ENCODE peak calls at places on chromosomes 11 and 22, in six cellular contexts. J is ovary, K is endothelial cell of umbilical vein, I is Peyer's patch, G is body of pancreas, Y is GM06990. N is an unnamed sample.

GRCh38 chr22:23824476-23825245 is 14.1 kb downstream of the DERL3 start:
- DNase-seq in K (no peak), G (no peak), J (no peak), Y (no peak), I (peak; percentile 29), N (no peak)

GRCh38 chr11:34075178-34075820 is 23.8 kb downstream of the CAPRIN1 start:
- DNase-seq in J (no peak), I (no peak), K (peak; percentile 40), G (no peak), Y (no peak), N (peak; percentile 49)

GRCh38 chr11:58905716-58906547 is 33.4 kb upstream of the GLYATL1 start:
- DNase-seq in Y (no peak), K (peak; percentile 17), G (peak; percentile 52), J (no peak), I (peak; percentile 64), N (peak; percentile 78)

GRCh38 chr11:36452987-36453386 is 57.1 kb downstream of the TRAF6 start:
- DNase-seq in J (no peak), Y (no peak), I (no peak), K (no peak), G (no peak), N (no peak)

GRCh38 chr11:42085736-42086135 is 626.3 kb upstream of the LRRC4C start:
- DNase-seq in G (peak; percentile 9), Y (no peak), I (no peak), K (no peak), J (no peak), N (no peak)

GRCh38 chr11:40387240-40387980 is 1072.0 kb downstream of the LRRC4C start:
- DNase-seq in J (no peak), K (no peak), I (no peak), Y (no peak), G (no peak), N (no peak)

GRCh38 chr22:16917144-16918003 is 90.6 kb downstream of the GAB4 start:
- DNase-seq in G (peak; percentile 64), I (peak; percentile 55), Y (peak; percentile 4), K (peak; percentile 70), J (peak; percentile 38), N (peak; percentile 29)

GRCh38 chr11:30917859-30918478 is 331.8 kb upstream of the MPPED2 start:
- DNase-seq in K (peak; percentile 60), Y (no peak), J (no peak), G (peak; percentile 35), I (no peak), N (peak; percentile 38)

GRCh38 chr11:73178681-73179080 is 36.6 kb upstream of the FCHSD2 start:
- DNase-seq in I (no peak), K (no peak), Y (no peak), G (no peak), J (no peak), N (no peak)

GRCh38 chr22:28909375-28909774 is 26.0 kb downstream of the ZNRF3 start:
- DNase-seq in Y (peak; percentile 52), K (no peak), G (no peak), J (no peak), I (no peak), N (no peak)

GRCh38 chr11:12801976-12802375 is 127.8 kb downstream of the TEAD1 start:
- DNase-seq in K (no peak), J (no peak), I (no peak), Y (no peak), G (no peak), N (no peak)

GRCh38 chr11:30406978-30407762 is 84.3 kb downstream of the ARL14EP start:
- DNase-seq in I (no peak), K (no peak), G (no peak), J (no peak), Y (no peak), N (no peak)

GRCh38 chr11:99513368-99513767 is 492.6 kb downstream of the CNTN5 start:
- DNase-seq in G (no peak), K (no peak), I (no peak), Y (no peak), J (no peak), N (no peak)

GRCh38 chr22:25453557-25453956 is 110.9 kb upstream of the GRK3 start:
- DNase-seq in J (no peak), G (no peak), Y (no peak), K (no peak), I (no peak), N (no peak)

GRCh38 chr11:28110839-28111235 is 2.6 kb downstream of the METTL15 start:
- DNase-seq in Y (no peak), G (no peak), I (no peak), J (no peak), K (no peak), N (peak; percentile 38)

GRCh38 chr11:85406841-85407240 is 220.3 kb downstream of the DLG2 start:
- DNase-seq in J (no peak), I (no peak), G (no peak), K (no peak), Y (no peak), N (no peak)

GRCh38 chr11:16921019-16921418 is 93.2 kb downstream of the PLEKHA7 start:
- DNase-seq in K (no peak), I (no peak), Y (no peak), G (no peak), J (no peak), N (no peak)

GRCh38 chr11:64892411-64892831 is 14.0 kb upstream of the EHD1 start:
- DNase-seq in J (no peak), K (no peak), I (peak; percentile 71), Y (no peak), G (peak; percentile 25), N (no peak)

GRCh38 chr11:112280268-112281126 is 19.8 kb upstream of the PLET1 start:
- DNase-seq in G (peak; percentile 83), J (peak; percentile 54), Y (peak; percentile 48), K (peak; percentile 79), I (peak; percentile 56), N (peak; percentile 79)

GRCh38 chr11:617248-617911 is 1.6 kb upstream of the IRF7 start:
- DNase-seq in Y (no peak), G (no peak), J (peak; percentile 16), I (no peak), K (no peak), N (no peak)

GRCh38 chr11:79055866-79056632 is 384.8 kb downstream of the TENM4 start:
- DNase-seq in Y (no peak), K (no peak), J (peak; percentile 44), G (peak; percentile 18), I (no peak), N (no peak)

DNA sequence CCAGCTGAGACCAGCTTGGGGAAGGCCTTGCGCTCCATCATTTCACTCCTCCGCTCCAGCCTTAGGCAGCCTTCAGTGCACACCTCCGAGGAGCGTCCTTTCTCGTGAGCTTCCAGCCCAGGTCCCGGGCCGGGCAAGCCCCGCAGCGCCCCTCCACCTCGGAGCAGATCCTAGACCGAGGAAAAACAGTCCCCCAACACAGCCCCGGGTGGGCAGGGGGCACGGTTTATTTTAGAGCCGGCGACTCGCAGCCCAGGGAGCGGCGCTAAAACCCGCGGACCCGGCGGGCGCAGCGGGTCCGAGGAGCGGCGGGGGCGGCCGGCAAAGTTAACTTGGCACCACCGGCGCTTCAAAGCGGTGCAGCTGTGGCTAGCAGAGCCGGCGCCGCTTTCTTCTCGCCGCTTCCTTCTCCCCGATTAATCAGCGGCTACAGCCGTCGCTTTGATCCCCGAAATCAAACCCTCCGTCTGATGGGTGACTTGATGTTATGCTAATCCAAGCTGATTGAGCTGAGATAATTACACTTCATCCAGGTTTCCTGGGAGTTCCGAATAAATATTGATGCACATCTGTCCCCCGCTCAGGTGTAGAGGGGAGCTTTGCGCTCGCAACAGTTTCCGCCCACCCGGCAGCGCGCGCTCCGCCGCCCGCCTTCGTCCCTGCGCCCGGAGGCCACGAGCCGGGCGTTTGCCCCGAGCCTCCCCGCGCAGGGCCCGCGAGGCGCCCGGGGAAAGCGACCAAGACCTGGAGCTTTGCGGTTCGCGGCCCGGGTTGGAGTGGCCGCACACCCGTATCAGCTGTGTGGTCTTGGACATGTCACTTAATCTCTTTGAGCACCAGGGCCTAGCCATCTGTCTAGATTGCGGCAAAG is 192.7 kb downstream of the BUD13 start:
- DNase-seq in K (no peak), G (no peak), J (no peak), I (no peak), Y (no peak), N (no peak)
- H3K4me3 ChIP-seq in K (peak overlapping the region; percentile 23), G (no peak overlapping the region), J (no peak overlapping the region), I (peak overlapping the region; percentile 6), Y (no peak overlapping the region), N (no peak overlapping the region)

GRCh38 chr22:21569459-21570161 is 2.1 kb downstream of the UBE2L3 start:
- DNase-seq in J (no peak), K (no peak), Y (no peak), I (no peak), G (no peak), N (no peak)
- H3K4me3 ChIP-seq in J (no peak overlapping the region), K (peak overlapping the region; percentile 78), Y (peak overlapping the region; percentile 88), I (peak overlapping the region; percentile 77), G (no peak overlapping the region), N (no peak overlapping the region)

GRCh38 chr11:14607713-14608112 is 35.9 kb upstream of the PDE3B start:
- DNase-seq in J (no peak), Y (no peak), K (no peak), G (no peak), I (no peak), N (no peak)
- H3K4me3 ChIP-seq in J (no peak overlapping the region), Y (no peak overlapping the region), K (no peak overlapping the region), G (no peak overlapping the region), I (no peak overlapping the region), N (no peak overlapping the region)

GRCh38 chr11:115808351-115808940 is 304.2 kb upstream of the CADM1 start:
- DNase-seq in J (no peak), I (no peak), K (no peak), G (no peak), Y (no peak), N (no peak)
- H3K4me3 ChIP-seq in J (no peak overlapping the region), I (no peak overlapping the region), K (no peak overlapping the region), G (no peak overlapping the region), Y (no peak overlapping the region), N (no peak overlapping the region)

DNA sequence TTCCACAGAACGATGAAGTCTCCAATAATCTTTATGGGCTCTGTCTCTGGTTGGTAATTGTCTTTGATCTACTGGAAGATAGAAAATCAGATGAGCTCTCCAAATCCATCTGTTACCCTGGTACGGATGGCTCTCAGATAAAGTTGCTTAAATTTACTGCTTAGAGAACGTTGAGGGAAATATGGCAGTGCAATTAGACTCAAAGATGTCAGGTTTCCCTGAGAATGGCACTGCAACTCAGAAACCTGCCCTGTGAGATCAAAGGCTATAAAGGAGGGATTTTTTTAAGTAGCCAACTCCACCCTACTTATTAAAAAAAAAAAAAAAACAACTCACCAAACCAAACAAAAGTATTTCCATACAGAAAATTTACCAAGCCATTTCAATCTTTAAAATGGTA is 779 bp upstream of the BIRC3 start:
- DNase-seq in K (no peak), G (no peak), J (no peak), Y (no peak), I (no peak), N (no peak)
- H3K4me3 ChIP-seq in K (no peak overlapping the region), G (no peak overlapping the region), J (no peak overlapping the region), Y (peak overlapping the region; percentile 68), I (peak overlapping the region; percentile 71), N (no peak overlapping the region)

GRCh38 chr11:123438191-123438627 is 8.1 kb downstream of the GRAMD1B start:
- DNase-seq in Y (no peak), J (no peak), I (no peak), K (no peak), G (no peak), N (no peak)

GRCh38 chr11:123434262-123434661 is 4.2 kb downstream of the GRAMD1B start:
- DNase-seq in I (no peak), J (no peak), Y (no peak), K (peak; percentile 25), G (no peak), N (no peak)

GRCh38 chr11:123437236-123437979 is 7.3 kb downstream of the GRAMD1B start:
- DNase-seq in I (no peak), Y (no peak), K (no peak), J (no peak), G (no peak), N (no peak)

GRCh38 chr11:123431619-123432018 is 1.6 kb downstream of the GRAMD1B start:
- DNase-seq in Y (no peak), G (no peak), I (no peak), K (peak; percentile 66), J (no peak), N (peak; percentile 90)

GRCh38 chr11:123434911-123435310 is 4.8 kb downstream of the GRAMD1B start:
- DNase-seq in K (no peak), Y (no peak), G (no peak), J (no peak), I (no peak), N (peak; percentile 12)
- H3K4me3 ChIP-seq in K (no peak overlapping the region), Y (no peak overlapping the region), G (no peak overlapping the region), J (no peak overlapping the region), I (no peak overlapping the region), N (no peak overlapping the region)